ENCODE peak calls at places on chromosomes 5 and 9, in six cellular contexts. B is NCI-H1092 treated with DMSO at 0.1 percent for 48 hours, P is fibroblast of pulmonary artery, Y is left ventricle myocardium inferior, L is GM23338, J is body of pancreas. W is an unnamed sample.

GRCh38 chr9:96554801-96555566 is 64.7 kb downstream of the CDC14B start:
- DNase-seq in B (no peak), L (no peak), J (no peak), P (peak; percentile 38), Y (no peak), W (peak; percentile 24)

GRCh38 chr5:173670130-173670591 is 53.7 kb upstream of the BOD1 start:
- DNase-seq in Y (no peak), L (peak; percentile 44), P (peak; percentile 54), J (no peak), B (no peak), W (peak; percentile 8)

GRCh38 chr5:134140530-134141201 is 26.2 kb downstream of the TCF7 start:
- DNase-seq in P (peak; percentile 80), J (peak; percentile 79), L (peak; percentile 89), B (no peak), Y (peak; percentile 56), W (peak; percentile 74)

GRCh38 chr5:98433673-98434072 is 339.8 kb upstream of the RGMB start:
- DNase-seq in J (no peak), B (no peak), L (no peak), P (peak; percentile 43), Y (no peak), W (no peak)

GRCh38 chr9:104564358-104564757 is 4.6 kb upstream of the OR13C8 start:
- DNase-seq in L (no peak), B (no peak), Y (no peak), P (no peak), J (no peak), W (no peak)

GRCh38 chr5:1464511-1464910 is 19.3 kb upstream of the SLC6A3 start:
- DNase-seq in B (no peak), P (no peak), L (no peak), Y (no peak), J (no peak), W (no peak)

GRCh38 chr5:27240791-27241190 is 202.4 kb upstream of the CDH9 start:
- DNase-seq in P (peak; percentile 14), Y (no peak), B (no peak), L (no peak), J (no peak), W (no peak)

GRCh38 chr5:141529002-141529401 is 40.1 kb downstream of the PCDHGC5 start:
- DNase-seq in P (peak; percentile 67), B (no peak), Y (peak; percentile 50), J (no peak), L (no peak), W (peak; percentile 55)